ENCODE peak calls at places on chromosomes 11 and 22, in seven cellular contexts. D is IMR-90; B is heart right ventricle; M is stimulated activated CD8-positive, alpha-beta memory T cell treated with anti-CD3 and anti-CD28 coated beads, Interleukin-4, amount 100 ng/mL, for 1 hour; X is NCI-H748 treated with DMSO at 0.1 percent for 48 hours; L is ELR; N is glutamatergic neuron. T is an unnamed sample.

GRCh38 chr11:68504432-68505066 is 44.0 kb downstream of the PPP6R3 start:
- DNase-seq in D (no peak), B (no peak), M (no peak), X (no peak), L (no peak), N (no peak), T (peak)

GRCh38 chr22:38766076-38766777 is 10.4 kb upstream of the SUN2 start:
- DNase-seq in D (peak), B (no peak), M (peak), X (peak), L (peak), N (peak), T (peak)

GRCh38 chr11:117230286-117230961 is 1.4 kb downstream of the PCSK7 start:
- DNase-seq in D (peak), B (no peak), M (peak), X (no peak), L (peak), N (no peak), T (no peak)

GRCh38 chr11:60912223-60912850 is 1.6 kb upstream of the TMEM109 start:
- DNase-seq in D (no peak), B (no peak), M (no peak), X (no peak), L (no peak), N (no peak), T (no peak)

GRCh38 chr11:10864688-10865087 is 6.8 kb upstream of the ZBED5 start:
- DNase-seq in D (peak), B (no peak), M (no peak), X (no peak), L (no peak), N (no peak), T (peak)

GRCh38 chr11:114384487-114384886 is 15.8 kb downstream of the C11orf71 start:
- DNase-seq in D (no peak), B (no peak), M (no peak), X (no peak), L (peak), N (no peak), T (no peak)

GRCh38 chr22:26845016-26845728 is 187.8 kb downstream of the MIAT start:
- DNase-seq in D (no peak), B (no peak), M (no peak), X (no peak), L (no peak), N (no peak), T (no peak)

GRCh38 chr11:114609429-114609828 is 13.8 kb upstream of the NXPE4 start:
- DNase-seq in D (no peak), B (no peak), M (no peak), X (no peak), L (no peak), N (no peak), T (no peak)

GRCh38 chr11:55826919-55827318 is at the start of gene OR5L2:
- DNase-seq in D (no peak), B (no peak), M (no peak), X (no peak), L (no peak), N (no peak), T (no peak)

GRCh38 chr11:45484326-45484725 is 181.1 kb downstream of the CHST1 start:
- DNase-seq in D (no peak), B (no peak), M (no peak), X (no peak), L (no peak), N (no peak), T (no peak)

GRCh38 chr22:40805239-40805638 is 13.9 kb downstream of the SLC25A17 start:
- DNase-seq in D (no peak), B (no peak), M (no peak), X (no peak), L (no peak), N (no peak), T (no peak)

GRCh38 chr11:126929186-126930085 is 71.1 kb downstream of the KIRREL3 start:
- DNase-seq in D (peak), B (no peak), M (no peak), X (no peak), L (peak), N (no peak), T (peak)

GRCh38 chr11:2131371-2132228 is 7.6 kb downstream of the IGF2 start:
- DNase-seq in D (no peak), B (no peak), M (no peak), X (no peak), L (no peak), N (no peak), T (no peak)

GRCh38 chr11:528166-528814 is 7.1 kb downstream of the HRAS start:
- DNase-seq in D (no peak), B (no peak), M (no peak), X (no peak), L (no peak), N (no peak), T (no peak)

GRCh38 chr22:37163618-37164534 is 14.2 kb upstream of the IL2RB start:
- DNase-seq in D (no peak), B (no peak), M (no peak), X (no peak), L (no peak), N (no peak), T (no peak)

GRCh38 chr11:118688851-118689502 is 9.5 kb upstream of the TREH start:
- DNase-seq in D (no peak), B (no peak), M (no peak), X (no peak), L (no peak), N (peak), T (no peak)

GRCh38 chr11:62599069-62599696 is 2.5 kb downstream of the MTA2 start:
- DNase-seq in D (peak), B (peak), M (peak), X (peak), L (peak), N (peak), T (peak)

GRCh38 chr11:128763224-128763623 is 69.4 kb downstream of the FLI1 start:
- DNase-seq in D (peak), B (no peak), M (no peak), X (no peak), L (no peak), N (no peak), T (no peak)

GRCh38 chr11:35558468-35558867 is 33.1 kb upstream of the PAMR1 start:
- DNase-seq in D (peak), B (peak), M (no peak), X (no peak), L (no peak), N (no peak), T (peak)

GRCh38 chr11:111001091-111001430 is 244.5 kb upstream of the POU2AF2 start:
- DNase-seq in D (peak), B (no peak), M (no peak), X (no peak), L (no peak), N (no peak), T (peak)

GRCh38 chr11:37657645-37658044 is 1059.6 kb upstream of the RAG2 start:
- DNase-seq in D (peak), B (no peak), M (no peak), X (no peak), L (peak), N (no peak), T (peak)

GRCh38 chr11:91446267-91446666 is 778.4 kb upstream of the FAT3 start:
- DNase-seq in D (no peak), B (no peak), M (no peak), X (no peak), L (no peak), N (peak), T (no peak)

GRCh38 chr11:59669611-59670009 is 773 bp upstream of the PATL1 start:
- DNase-seq in D (peak), B (peak), M (no peak), X (no peak), L (peak), N (peak), T (peak)

GRCh38 chr22:18113680-18114394 is 3.2 kb downstream of the TUBA8 start:
- DNase-seq in D (no peak), B (no peak), M (no peak), X (no peak), L (no peak), N (no peak), T (no peak)

GRCh38 chr11:133081020-133081419 is 451.3 kb downstream of the OPCML start:
- DNase-seq in D (no peak), B (no peak), M (no peak), X (no peak), L (peak), N (no peak), T (no peak)

GRCh38 chr22:48488611-48489456 is 1338.8 kb downstream of the BRD1 start:
- DNase-seq in D (no peak), B (no peak), M (no peak), X (no peak), L (no peak), N (peak), T (no peak)

GRCh38 chr22:45877036-45877380 is 100.0 kb downstream of the WNT7B start:
- DNase-seq in D (no peak), B (no peak), M (no peak), X (no peak), L (no peak), N (no peak), T (no peak)

GRCh38 chr11:15976433-15977045 is 379.8 kb downstream of the SOX6 start:
- DNase-seq in D (peak), B (no peak), M (no peak), X (no peak), L (peak), N (no peak), T (peak)

GRCh38 chr22:39349506-39349966 is 255 bp upstream of the SYNGR1 start:
- DNase-seq in D (no peak), B (peak), M (no peak), X (no peak), L (peak), N (peak), T (peak)

GRCh38 chr22:20009018-20009482 is 7.6 kb downstream of the ARVCF start:
- DNase-seq in D (no peak), B (no peak), M (no peak), X (no peak), L (no peak), N (peak), T (no peak)

GRCh38 chr11:66531841-66532240 is 14.0 kb downstream of the ZDHHC24 start:
- DNase-seq in D (no peak), B (no peak), M (no peak), X (no peak), L (no peak), N (no peak), T (no peak)

GRCh38 chr11:61775606-61776554 is 16.5 kb downstream of the TMEM258 start:
- DNase-seq in D (no peak), B (no peak), M (no peak), X (no peak), L (no peak), N (no peak), T (no peak)

GRCh38 chr11:12144306-12145174 is 34.1 kb downstream of the MICAL2 start:
- DNase-seq in D (no peak), B (no peak), M (no peak), X (no peak), L (no peak), N (no peak), T (no peak)

T was measured in adipocyte.